ENCODE peak calls at places on chromosomes 4 and X, in nine cellular contexts. R is stimulated activated CD8-positive, alpha-beta memory T cell treated with anti-CD3 and anti-CD28 coated beads, Interleukin-7, amount 100 ng/mL, for 24 hours; U is GM04504; S is RCC 7860; D is head of caudate nucleus; B is stomach; P is upper lobe of right lung; Q is GOT3; I is activated CD4-positive, CD25-positive, alpha-beta regulatory T cell. O is an unnamed sample.

GRCh38 chrX:113728937-113729336 is 854.9 kb upstream of the HTR2C start:
- DNase-seq in Q (no peak), B (no peak), I (no peak), U (no peak), R (no peak), S (no peak), D (no peak), P (no peak), O (no peak)

GRCh38 chrX:150199803-150200202 is 163.3 kb upstream of the MAMLD1 start:
- DNase-seq in Q (no peak), D (no peak), S (no peak), I (no peak), P (no peak), R (no peak), B (no peak), U (no peak), O (no peak)

GRCh38 chr4:84530449-84530848 is 31.4 kb upstream of the NKX6-1 start:
- DNase-seq in U (no peak), I (no peak), B (no peak), D (no peak), Q (no peak), S (no peak), P (no peak), R (no peak), O (no peak)

GRCh38 chr4:23590431-23590830 is 299.4 kb downstream of the PPARGC1A start:
- DNase-seq in U (no peak), I (no peak), R (no peak), Q (no peak), B (no peak), S (no peak), D (no peak), P (no peak), O (no peak)

GRCh38 chr4:22473268-22473667 is 42.6 kb downstream of the ADGRA3 start:
- DNase-seq in S (peak), D (no peak), Q (no peak), I (no peak), U (peak), R (no peak), B (no peak), P (no peak), O (no peak)

GRCh38 chr4:146508229-146508939 is 13.4 kb downstream of the SLC10A7 start:
- DNase-seq in U (no peak), R (no peak), D (no peak), S (no peak), P (no peak), B (no peak), Q (no peak), I (no peak), O (no peak)

GRCh38 chr4:181650033-181650825 is 593.0 kb upstream of the TENM3 start:
- DNase-seq in U (no peak), P (no peak), Q (no peak), S (no peak), R (no peak), I (no peak), B (no peak), D (no peak), O (no peak)

GRCh38 chr4:42306221-42307109 is 90.8 kb upstream of the SHISA3 start:
- DNase-seq in I (no peak), R (no peak), U (no peak), S (no peak), D (no peak), Q (no peak), P (no peak), B (no peak), O (no peak)

GRCh38 chrX:122739770-122740169 is 444.3 kb upstream of the GRIA3 start:
- DNase-seq in B (no peak), Q (no peak), D (no peak), R (no peak), P (no peak), I (no peak), U (no peak), S (no peak), O (no peak)

GRCh38 chrX:115560978-115561604 is at the start of gene PLS3:
- DNase-seq in R (no peak), S (peak), P (peak), Q (peak), B (peak), U (peak), I (no peak), D (peak), O (no peak)

O was measured in T-helper 9 cell.